ENCODE peak calls at places on chromosomes 5 and 9, in five cellular contexts. F is SK-MEL-5, O is NCI-H187, I is fibroblast of pulmonary artery, P is SK-N-SH. V is an unnamed sample.

GRCh38 chr9:114516913-114517312 is 11.6 kb upstream of the WHRN start:
- DNase-seq in F (peak; percentile 45), O (no peak), I (peak; percentile 26), P (no peak), V (no peak)

GRCh38 chr9:34375901-34376595 is 650 bp downstream of the MYORG start:
- DNase-seq in F (peak; percentile 16), O (no peak), I (peak; percentile 18), P (peak; percentile 76), V (no peak)

GRCh38 chr5:22998775-22999174 is 145.6 kb upstream of the CDH12 start:
- DNase-seq in F (no peak), O (no peak), I (no peak), P (no peak), V (no peak)

GRCh38 chr9:130118841-130119520 is 53.2 kb upstream of the NCS1 start:
- DNase-seq in F (no peak), O (peak; percentile 56), I (no peak), P (peak; percentile 87), V (no peak)

GRCh38 chr9:22208846-22209585 is 199.9 kb upstream of the CDKN2B start:
- DNase-seq in F (no peak), O (peak; percentile 41), I (no peak), P (no peak), V (peak; percentile 90)

GRCh38 chr5:84379749-84380148 is 4.9 kb downstream of the EDIL3 start:
- DNase-seq in F (peak; percentile 14), O (no peak), I (peak; percentile 33), P (no peak), V (peak; percentile 55)

GRCh38 chr9:74534847-74535246 is 37.7 kb downstream of the RORB start:
- DNase-seq in F (no peak), O (no peak), I (no peak), P (no peak), V (no peak)

GRCh38 chr5:16740476-16740875 is 123.7 kb upstream of the RETREG1 start:
- DNase-seq in F (no peak), O (no peak), I (no peak), P (no peak), V (no peak)

GRCh38 chr5:39578887-39579497 is 154.2 kb upstream of the DAB2 start:
- DNase-seq in F (peak; percentile 53), O (no peak), I (peak; percentile 69), P (no peak), V (peak; percentile 51)